ENCODE peak calls at places on chromosomes 11 and 22, in seven cellular contexts. B is lower lobe of right lung, W is upper lobe of left lung, F is AG10803, X is uterus, T is cardiac muscle cell, R is A549. H is an unnamed sample.

GRCh38 chr11:7485136-7485853 is at the start of gene OLFML1:
- DNase-seq in B (no peak), W (no peak), F (peak), X (peak), T (peak), R (no peak), H (no peak)

GRCh38 chr11:64872790-64873488 is 5.5 kb downstream of the EHD1 start:
- DNase-seq in B (no peak), W (no peak), F (no peak), X (no peak), T (no peak), R (no peak), H (no peak)

GRCh38 chr22:37427128-37427710 is at the start of gene ELFN2:
- DNase-seq in B (no peak), W (peak), F (peak), X (no peak), T (peak), R (peak), H (no peak)

GRCh38 chr22:27879923-27880322 is 39.1 kb downstream of the PITPNB start:
- DNase-seq in B (no peak), W (no peak), F (peak), X (no peak), T (peak), R (peak), H (peak)

GRCh38 chr11:58006940-58007339 is 16.7 kb upstream of the OR9Q1 start:
- DNase-seq in B (no peak), W (no peak), F (peak), X (no peak), T (peak), R (no peak), H (no peak)

GRCh38 chr11:86736303-86737143 is 63.8 kb upstream of the PRSS23 start:
- DNase-seq in B (no peak), W (no peak), F (no peak), X (no peak), T (no peak), R (no peak), H (no peak)

GRCh38 chr11:75450826-75451783 is 18.1 kb upstream of the KLHL35 start:
- DNase-seq in B (no peak), W (peak), F (no peak), X (no peak), T (no peak), R (peak), H (no peak)

GRCh38 chr22:41561335-41561734 is 525 bp downstream of the CSDC2 start:
- DNase-seq in B (no peak), W (no peak), F (no peak), X (no peak), T (no peak), R (no peak), H (no peak)

GRCh38 chr11:102528618-102529017 is 1.9 kb downstream of the MMP7 start:
- DNase-seq in B (no peak), W (no peak), F (no peak), X (no peak), T (no peak), R (no peak), H (no peak)

GRCh38 chr22:44685384-44686056 is 16.5 kb upstream of the PRR5 start:
- DNase-seq in B (peak), W (no peak), F (peak), X (no peak), T (peak), R (peak), H (peak)

GRCh38 chr22:33221566-33221965 is 163.4 kb upstream of the SYN3 start:
- DNase-seq in B (no peak), W (no peak), F (peak), X (no peak), T (no peak), R (no peak), H (no peak)

GRCh38 chr11:121829159-121829643 is 286.8 kb downstream of the BLID start:
- DNase-seq in B (no peak), W (no peak), F (peak), X (no peak), T (peak), R (no peak), H (no peak)

GRCh38 chr11:27331984-27332383 is 31.0 kb downstream of the CCDC34 start:
- DNase-seq in B (no peak), W (no peak), F (peak), X (no peak), T (peak), R (no peak), H (no peak)

GRCh38 chr11:6229911-6230310 is 4.5 kb downstream of the FHIP1B start:
- DNase-seq in B (no peak), W (no peak), F (no peak), X (no peak), T (no peak), R (no peak), H (no peak)

GRCh38 chr11:72585762-72586590 is 88.2 kb downstream of the PDE2A start:
- DNase-seq in B (peak), W (no peak), F (peak), X (peak), T (peak), R (peak), H (peak)

GRCh38 chr11:39741066-39741465 is 1718.4 kb downstream of the LRRC4C start:
- DNase-seq in B (no peak), W (no peak), F (no peak), X (no peak), T (no peak), R (no peak), H (no peak)

GRCh38 chr11:34406413-34406812 is 32.3 kb upstream of the CAT start:
- DNase-seq in B (no peak), W (no peak), F (no peak), X (no peak), T (no peak), R (no peak), H (no peak)

GRCh38 chr22:47589271-47590250 is 827.1 kb downstream of the TBC1D22A start:
- DNase-seq in B (no peak), W (no peak), F (no peak), X (no peak), T (no peak), R (no peak), H (no peak)

GRCh38 chr11:76911415-76911808 is 50.7 kb downstream of the ACER3 start:
- DNase-seq in B (no peak), W (no peak), F (no peak), X (no peak), T (no peak), R (no peak), H (no peak)

GRCh38 chr11:27700351-27701261 is at the start of gene BDNF:
- DNase-seq in B (no peak), W (peak), F (peak), X (no peak), T (peak), R (peak), H (peak)

GRCh38 chr11:69367211-69367964 is 73.4 kb downstream of the MYEOV start:
- DNase-seq in B (no peak), W (peak), F (no peak), X (no peak), T (no peak), R (no peak), H (no peak)

GRCh38 chr11:70323811-70324210 is 53.3 kb downstream of the PPFIA1 start:
- DNase-seq in B (no peak), W (no peak), F (no peak), X (no peak), T (peak), R (no peak), H (no peak)

GRCh38 chr22:17802822-17803221 is 28.6 kb upstream of the BID start:
- DNase-seq in B (no peak), W (no peak), F (no peak), X (no peak), T (no peak), R (no peak), H (no peak)

GRCh38 chr11:114392735-114393667 is 7.3 kb downstream of the C11orf71 start:
- DNase-seq in B (no peak), W (no peak), F (no peak), X (no peak), T (no peak), R (no peak), H (no peak)
- TF ChIP-seq CTCF in B (no peak), W (no peak), F (no peak), X (no peak), T (no peak), R (no peak), H (no peak)

DNA sequence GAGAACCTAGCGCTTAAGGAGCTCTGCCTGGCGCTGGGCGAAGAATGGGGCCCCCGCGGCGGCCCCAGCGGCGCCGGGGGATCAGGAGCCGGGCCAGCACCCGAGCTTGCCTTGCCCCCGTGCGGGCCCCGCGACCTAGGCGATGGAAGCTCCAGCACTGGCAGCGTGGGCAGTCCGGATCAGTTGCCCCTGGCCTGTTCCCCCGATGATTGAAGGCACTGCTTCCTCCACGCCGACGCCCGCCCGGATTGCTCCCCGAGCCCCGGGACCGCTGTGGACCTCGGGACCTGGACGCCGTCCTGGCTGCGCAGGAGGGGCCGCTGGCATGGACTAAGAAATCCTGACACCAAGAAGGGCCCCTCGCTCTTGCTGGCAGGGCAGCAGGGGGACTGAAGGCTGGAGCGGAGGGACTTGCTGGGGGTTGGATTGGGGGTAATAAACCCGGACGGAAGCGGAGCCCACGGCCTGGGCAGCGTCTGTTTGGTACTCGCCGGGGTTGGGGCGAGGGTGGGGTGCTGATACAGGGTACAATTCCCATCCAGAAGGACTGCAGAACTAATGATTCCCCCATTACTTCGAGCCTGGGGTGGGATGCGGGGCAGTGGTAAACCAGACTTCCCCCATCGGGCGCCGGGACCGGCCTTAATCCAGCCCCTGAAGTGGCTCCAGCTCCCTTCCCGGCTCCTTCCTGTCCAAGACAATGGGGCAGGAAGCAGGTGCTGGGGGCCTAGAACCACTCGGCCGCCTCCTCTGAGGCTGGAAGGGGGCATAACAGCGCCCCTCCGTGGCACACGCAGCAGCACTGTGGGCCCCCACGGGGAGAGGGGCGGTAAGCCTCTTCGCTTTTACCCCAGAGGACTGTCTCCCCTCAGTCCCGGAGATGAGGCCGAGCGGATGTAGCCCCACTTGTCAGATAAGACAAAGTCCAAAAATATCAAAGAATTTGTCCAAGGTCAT is 985 bp downstream of the CCDC85B start:
- DNase-seq in B (peak), W (no peak), F (no peak), X (peak), T (peak), R (peak), H (no peak)
- TF ChIP-seq CTCF in B (peak), W (peak), F (peak), X (peak), T (peak), R (peak), H (peak)

DNA sequence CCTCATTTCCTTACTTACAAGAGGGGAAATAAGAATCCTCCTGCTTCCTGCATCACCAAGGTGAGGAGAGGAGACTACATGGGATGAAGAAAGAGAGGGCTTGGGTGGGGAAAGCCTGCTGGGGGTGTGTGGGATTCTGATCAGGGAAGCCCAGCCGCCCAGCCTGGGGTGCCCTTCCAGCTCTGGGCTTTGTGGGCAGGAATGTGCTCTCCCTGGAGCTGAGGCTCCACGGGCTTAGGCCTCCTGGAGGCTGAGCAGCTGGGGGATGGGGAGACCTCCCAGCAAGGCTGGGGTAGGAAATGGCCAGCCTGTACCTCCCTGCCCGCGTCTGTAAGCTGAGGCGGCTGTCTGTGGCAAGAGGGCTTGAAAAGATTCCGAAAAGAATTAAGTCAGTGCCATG is 206.1 kb downstream of the GRIK4 start:
- DNase-seq in B (no peak), W (no peak), F (no peak), X (no peak), T (no peak), R (no peak), H (no peak)
- TF ChIP-seq CTCF in B (no peak), W (no peak), F (no peak), X (no peak), T (no peak), R (no peak), H (no peak)

DNA sequence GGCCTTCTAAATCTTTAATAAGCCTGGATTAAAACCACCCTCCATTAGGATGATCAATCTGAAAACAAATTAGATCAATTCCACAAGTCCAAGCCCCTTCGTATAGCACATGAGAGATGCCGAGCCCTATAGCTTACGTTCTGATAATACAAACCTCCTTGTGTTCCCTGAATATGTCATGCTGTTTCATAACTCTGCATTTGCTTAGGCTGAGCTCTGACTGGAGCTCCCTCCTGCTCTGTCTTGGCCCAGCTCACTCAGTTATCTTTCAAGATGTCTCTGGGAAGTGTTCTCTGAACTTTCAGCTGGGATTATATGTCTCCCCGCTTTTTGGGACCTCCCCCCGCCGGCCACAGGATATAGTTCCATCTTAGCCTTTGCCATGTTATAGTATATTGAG is 43.9 kb downstream of the FDX1 start:
- DNase-seq in B (no peak), W (no peak), F (peak), X (no peak), T (peak), R (no peak), H (no peak)
- TF ChIP-seq CTCF in B (no peak), W (no peak), F (no peak), X (no peak), T (no peak), R (no peak), H (no peak)

H was measured in GM20000.